ENCODE peak calls at places on chromosome 9, in five cellular contexts. M is upper lobe of right lung; E is NCI-H748 treated with DMSO at 0.1 percent for 48 hours; F is stimulated activated CD8-positive, alpha-beta memory T cell treated with anti-CD3 and anti-CD28 coated beads, Interleukin-7, amount 100 ng/mL, for 48 hours; W is GM19239. T is an unnamed sample.

GRCh38 chr9:63817622-63818518 is 1467.1 kb downstream of the FOXD4L5 start:
- DNase-seq in M (peak), E (no peak), F (peak), W (no peak), T (peak)

GRCh38 chr9:14373726-14374125 is 59.8 kb upstream of the NFIB start:
- DNase-seq in M (no peak), E (no peak), F (no peak), W (no peak), T (no peak)

GRCh38 chr9:78029601-78030552 is 1.7 kb downstream of the GNAQ start:
- DNase-seq in M (no peak), E (no peak), F (no peak), W (no peak), T (no peak)

GRCh38 chr9:70085241-70085640 is 41.6 kb downstream of the MAMDC2 start:
- DNase-seq in M (no peak), E (no peak), F (no peak), W (no peak), T (peak)

GRCh38 chr9:82124090-82124489 is 135.5 kb downstream of the SPATA31D1 start:
- DNase-seq in M (no peak), E (no peak), F (no peak), W (no peak), T (no peak)

GRCh38 chr9:88583901-88584596 is 49.1 kb downstream of the NXNL2 start:
- DNase-seq in M (no peak), E (no peak), F (no peak), W (no peak), T (no peak)

GRCh38 chr9:89810434-89810833 is 205.6 kb downstream of the GADD45G start:
- DNase-seq in M (peak), E (no peak), F (no peak), W (no peak), T (no peak)

GRCh38 chr9:135230386-135230765 is 142.9 kb downstream of the OLFM1 start:
- DNase-seq in M (peak), E (no peak), F (no peak), W (no peak), T (no peak)

GRCh38 chr9:33813712-33814641 is 3.0 kb upstream of the UBE2R2 start:
- DNase-seq in M (no peak), E (peak), F (no peak), W (peak), T (no peak)

GRCh38 chr9:4303002-4303401 is 3.1 kb upstream of the GLIS3 start:
- DNase-seq in M (no peak), E (no peak), F (no peak), W (no peak), T (no peak)

GRCh38 chr9:135326141-135326540 is 153.4 kb upstream of the PPP1R26 start:
- DNase-seq in M (no peak), E (no peak), F (no peak), W (no peak), T (no peak)

GRCh38 chr9:79734989-79735779 is 163.4 kb downstream of the TLE4 start:
- DNase-seq in M (no peak), E (no peak), F (no peak), W (no peak), T (no peak)

GRCh38 chr9:93677061-93677571 is 100.7 kb downstream of the PHF2 start:
- DNase-seq in M (peak), E (no peak), F (no peak), W (no peak), T (no peak)

GRCh38 chr9:112334319-112334828 is 955 bp upstream of the PTBP3 start:
- DNase-seq in M (no peak), E (peak), F (no peak), W (no peak), T (no peak)

GRCh38 chr9:75041041-75041440 is 12.9 kb upstream of the CARNMT1 start:
- DNase-seq in M (no peak), E (no peak), F (no peak), W (no peak), T (no peak)

GRCh38 chr9:12684923-12685468 is 8.2 kb upstream of the TYRP1 start:
- DNase-seq in M (no peak), E (no peak), F (no peak), W (no peak), T (no peak)

GRCh38 chr9:4762889-4763521 is 22.0 kb upstream of the AK3 start:
- DNase-seq in M (no peak), E (no peak), F (no peak), W (no peak), T (peak)

GRCh38 chr9:91391426-91392217 is 29.9 kb upstream of the AUH start:
- DNase-seq in M (no peak), E (no peak), F (no peak), W (no peak), T (no peak)

GRCh38 chr9:18906656-18907395 is 126.2 kb downstream of the SAXO1 start:
- DNase-seq in M (no peak), E (no peak), F (no peak), W (no peak), T (no peak)

GRCh38 chr9:5909999-5910398 is 19.3 kb downstream of the MLANA start:
- DNase-seq in M (no peak), E (no peak), F (no peak), W (no peak), T (no peak)

GRCh38 chr9:16516887-16517286 is 353.6 kb downstream of the BNC2 start:
- DNase-seq in M (no peak), E (no peak), F (no peak), W (no peak), T (no peak)

GRCh38 chr9:121861501-121862180 is 210.2 kb downstream of the DAB2IP start:
- DNase-seq in M (no peak), E (no peak), F (no peak), W (no peak), T (peak)

GRCh38 chr9:74120061-74120460 is 377.1 kb upstream of the RORB start:
- DNase-seq in M (no peak), E (no peak), F (no peak), W (no peak), T (no peak)

GRCh38 chr9:3224931-3225330 is 300.9 kb downstream of the RFX3 start:
- DNase-seq in M (no peak), E (no peak), F (no peak), W (no peak), T (no peak)

GRCh38 chr9:35134920-35135319 is 19.3 kb upstream of the ATOSB start:
- DNase-seq in M (no peak), E (no peak), F (no peak), W (no peak), T (no peak)

GRCh38 chr9:69519470-69520240 is 152.5 kb downstream of the APBA1 start:
- DNase-seq in M (no peak), E (no peak), F (no peak), W (peak), T (no peak)

GRCh38 chr9:120478208-120478607 is 101.8 kb downstream of the CDK5RAP2 start:
- DNase-seq in M (no peak), E (no peak), F (no peak), W (no peak), T (no peak)

GRCh38 chr9:108552459-108553040 is 303.2 kb downstream of the ACTL7B start:
- DNase-seq in M (peak), E (no peak), F (no peak), W (no peak), T (no peak)

GRCh38 chr9:7095054-7095453 is 337.3 kb downstream of the KDM4C start:
- DNase-seq in M (no peak), E (no peak), F (no peak), W (no peak), T (no peak)

GRCh38 chr9:81069923-81070322 is 619.4 kb downstream of the TLE1 start:
- DNase-seq in M (no peak), E (no peak), F (no peak), W (no peak), T (no peak)

GRCh38 chr9:32705059-32705458 is 69.6 kb upstream of the TAF1L start:
- DNase-seq in M (no peak), E (no peak), F (no peak), W (no peak), T (no peak)